ENCODE peak calls at places on chromosome X, in four cellular contexts. T is astrocyte of the cerebellum, F is BJ, C is tibial nerve. D is an unnamed sample.

GRCh38 chrX:143472334-143472938 is 44.8 kb downstream of the SPANXN3 start:
- DNase-seq in F (no peak), C (no peak), T (no peak), D (no peak)

GRCh38 chrX:41014776-41015175 is 70.5 kb upstream of the USP9X start:
- DNase-seq in F (no peak), C (no peak), T (no peak), D (no peak)

GRCh38 chrX:1520350-1520749 is 16.6 kb downstream of the P2RY8 start:
- DNase-seq in C (no peak), F (no peak), T (no peak), D (no peak)

GRCh38 chrX:57906790-57907189 is 3.5 kb downstream of the ZXDA start:
- DNase-seq in F (no peak), C (no peak), T (peak; percentile 15), D (no peak)

GRCh38 chrX:102345916-102346315 is 93.9 kb downstream of the NXF2B start:
- DNase-seq in T (peak; percentile 13), F (no peak), C (peak; percentile 82), D (no peak)

GRCh38 chrX:44874481-44875184 is 1.6 kb downstream of the KDM6A start:
- DNase-seq in F (no peak), T (no peak), C (peak; percentile 10), D (no peak)

GRCh38 chrX:10903518-10903917 is 207.6 kb upstream of the HCCS start:
- DNase-seq in C (no peak), T (no peak), F (no peak), D (no peak)

GRCh38 chrX:103628386-103629290 is at the start of gene TCEAL1:
- DNase-seq in C (peak; percentile 60), F (no peak), T (no peak), D (no peak)

GRCh38 chrX:101287402-101287801 is 3.7 kb downstream of the TAF7L start:
- DNase-seq in F (peak; percentile 7), T (peak; percentile 22), C (peak; percentile 43), D (no peak)

GRCh38 chrX:109440475-109440874 is 41.4 kb downstream of the GUCY2F start:
- DNase-seq in F (no peak), T (no peak), C (no peak), D (no peak)

GRCh38 chrX:9899640-9900075 is 67.5 kb upstream of the CLDN34 start:
- DNase-seq in C (no peak), F (peak; percentile 78), T (no peak), D (peak; percentile 88)

GRCh38 chrX:107700317-107700774 is 72.0 kb downstream of the PRPS1 start:
- DNase-seq in C (peak; percentile 64), F (no peak), T (no peak), D (peak; percentile 83)

GRCh38 chrX:8849462-8849861 is 48.3 kb upstream of the FAM9A start:
- DNase-seq in F (peak; percentile 5), C (no peak), T (no peak), D (no peak)

GRCh38 chrX:48833531-48834138 is 1.8 kb downstream of the PCSK1N start:
- DNase-seq in C (no peak), F (no peak), T (no peak), D (no peak)

GRCh38 chrX:134020910-134021309 is 35.5 kb upstream of the GPC3 start:
- DNase-seq in C (no peak), F (no peak), T (no peak), D (no peak)

GRCh38 chrX:109843963-109844751 is 111.1 kb upstream of the ACSL4 start:
- DNase-seq in T (no peak), C (no peak), F (no peak), D (no peak)

GRCh38 chrX:80792205-80792604 is 17.5 kb downstream of the BRWD3 start:
- DNase-seq in C (no peak), F (no peak), T (no peak), D (no peak)

GRCh38 chrX:39693298-39693697 is 404.5 kb downstream of the BCOR start:
- DNase-seq in F (no peak), C (no peak), T (no peak), D (no peak)

GRCh38 chrX:114800719-114801118 is 216.7 kb downstream of the IL13RA2 start:
- DNase-seq in F (peak; percentile 49), C (no peak), T (no peak), D (peak; percentile 7)

GRCh38 chrX:65644621-65645287 is 22.7 kb upstream of the MSN start:
- DNase-seq in T (peak; percentile 72), C (peak; percentile 82), F (peak; percentile 41), D (peak; percentile 66)

GRCh38 chrX:57211906-57212305 is 74.6 kb upstream of the FAAH2 start:
- DNase-seq in T (no peak), C (no peak), F (no peak), D (no peak)

GRCh38 chrX:96770315-96770714 is 85.7 kb downstream of the DIAPH2 start:
- DNase-seq in T (peak; percentile 2), F (no peak), C (no peak), D (no peak)

GRCh38 chrX:8845060-8845459 is 43.9 kb upstream of the FAM9A start:
- DNase-seq in F (peak; percentile 29), C (no peak), T (peak; percentile 51), D (no peak)

GRCh38 chrX:133493366-133493765 is 78.1 kb upstream of the GPC4 start:
- DNase-seq in T (no peak), F (no peak), C (no peak), D (no peak)

GRCh38 chrX:67426946-67427345 is 116.9 kb upstream of the AR start:
- DNase-seq in F (no peak), T (no peak), C (no peak), D (no peak)

GRCh38 chrX:150569155-150569477 is 695 bp downstream of the MTM1 start:
- DNase-seq in C (no peak), T (no peak), F (no peak), D (no peak)

GRCh38 chrX:5916945-5917344 is 311.7 kb downstream of the NLGN4X start:
- DNase-seq in C (no peak), T (no peak), F (no peak), D (no peak)

GRCh38 chrX:108640817-108641216 is 95.5 kb downstream of the IRS4 start:
- DNase-seq in F (no peak), T (no peak), C (no peak), D (no peak)

GRCh38 chrX:11188664-11189063 is 77.5 kb downstream of the HCCS start:
- DNase-seq in C (no peak), T (no peak), F (peak; percentile 26), D (no peak)

GRCh38 chrX:71998836-71999509 is 88.3 kb downstream of the NHSL2 start:
- DNase-seq in C (peak; percentile 70), T (no peak), F (no peak), D (no peak)

GRCh38 chrX:37871626-37872302 is 24.4 kb upstream of the DYNLT3 start:
- DNase-seq in C (no peak), T (peak; percentile 85), F (peak; percentile 41), D (peak; percentile 39)

GRCh38 chrX:47650164-47651042 is at the start of gene ELK1:
- DNase-seq in T (peak; percentile 93), C (peak; percentile 89), F (peak; percentile 94), D (peak; percentile 94)
- TF ChIP-seq CTCF in T (no peak), C (no peak), F (no peak), D (no peak)

GRCh38 chrX:51776851-51777250 is 33.6 kb downstream of the GSPT2 start:
- DNase-seq in F (no peak), T (no peak), C (no peak), D (no peak)

GRCh38 chrX:51779306-51779705 is 36.1 kb downstream of the GSPT2 start:
- DNase-seq in F (no peak), T (no peak), C (no peak), D (no peak)
- TF ChIP-seq CTCF in F (no peak), T (no peak), C (no peak), D (no peak)

DNA sequence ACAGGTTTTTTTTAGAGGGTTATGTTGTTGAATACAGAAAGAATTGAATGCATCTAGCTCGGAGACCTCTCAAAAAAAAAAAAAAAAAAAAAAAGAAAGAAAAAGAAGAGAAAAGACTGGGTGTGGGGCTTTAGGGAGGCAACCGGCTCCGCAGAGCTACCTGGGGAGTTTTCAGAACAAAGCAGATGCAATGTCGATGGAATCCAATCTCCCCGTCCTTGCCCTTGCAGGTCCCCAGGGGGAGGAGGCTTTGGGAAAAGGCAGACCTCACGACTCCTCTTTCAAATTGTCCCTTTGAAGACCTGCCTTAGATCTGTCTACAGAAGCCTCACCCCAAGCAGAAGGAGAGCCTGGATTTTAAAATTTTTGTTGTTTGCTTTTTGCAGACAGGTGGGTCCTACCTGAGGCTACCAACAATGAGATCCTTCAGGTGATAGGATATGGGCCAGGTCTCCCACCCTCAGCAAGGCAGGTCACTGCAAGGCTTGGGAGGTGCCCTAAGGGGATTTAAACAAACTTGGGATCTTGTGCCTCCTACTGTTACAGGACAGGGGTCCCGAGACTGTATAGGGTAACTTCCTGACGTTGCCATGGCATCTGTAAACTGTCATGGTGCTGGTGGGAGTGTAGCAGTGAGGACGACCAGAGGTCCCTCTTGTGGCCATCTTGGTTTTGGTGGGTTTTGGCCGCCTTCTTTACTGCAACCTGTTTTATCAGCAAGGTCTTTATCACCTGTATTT is 75.2 kb upstream of the PRKX start:
- DNase-seq in F (no peak), C (no peak), T (no peak), D (no peak)
- TF ChIP-seq CTCF in F (no peak), C (no peak), T (no peak), D (no peak)

GRCh38 chrX:119288890-119289393 is 52.9 kb downstream of the PGRMC1 start:
- DNase-seq in T (no peak), C (no peak), F (no peak), D (no peak)

GRCh38 chrX:119292445-119292844 is 56.4 kb downstream of the PGRMC1 start:
- DNase-seq in C (no peak), F (no peak), T (no peak), D (no peak)
- TF ChIP-seq CTCF in C (no peak), F (peak; percentile 23), T (peak; percentile 3), D (no peak)

DNA sequence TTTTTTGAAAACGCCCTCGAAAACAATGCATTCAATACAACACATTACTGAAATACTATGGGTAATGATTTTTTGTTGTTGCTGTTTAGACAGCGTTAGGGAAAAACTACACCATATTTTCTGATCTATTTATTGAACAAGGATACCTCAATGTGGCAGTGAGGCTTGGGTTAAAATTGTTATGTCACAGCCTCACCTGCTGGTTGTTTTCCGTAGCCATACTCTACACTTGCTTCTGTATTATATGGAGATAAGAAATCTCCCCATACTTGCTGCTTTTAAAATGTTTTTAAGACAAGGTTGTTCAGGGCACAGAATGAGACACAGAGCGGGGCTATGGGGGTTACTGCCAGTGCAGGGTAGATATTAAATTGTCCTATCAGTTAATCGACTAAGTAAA is 221.6 kb upstream of the FTHL17 start:
- DNase-seq in F (no peak), C (no peak), T (no peak), D (no peak)
- TF ChIP-seq CTCF in F (no peak), C (no peak), T (no peak), D (peak; percentile 17)

GRCh38 chrX:147838465-147839131 is 73.1 kb upstream of the FMR1 start:
- DNase-seq in C (no peak), T (no peak), F (no peak), D (no peak)
- TF ChIP-seq CTCF in C (no peak), T (no peak), F (no peak), D (peak; percentile 55)

GRCh38 chrX:69493193-69493592 is 10.9 kb upstream of the NALF2 start:
- DNase-seq in F (no peak), T (no peak), C (peak; percentile 15), D (no peak)
- TF ChIP-seq CTCF in F (no peak), T (peak; percentile 20), C (peak; percentile 12), D (peak; percentile 52)